ENCODE peak calls at places on chromosome 12, in five cellular contexts. S, C, T, B and P are unnamed samples.

GRCh38 chr12:104219908-104220404 is 4.4 kb downstream of the TXNRD1 start:
- DNase-seq in B (peak), C (no peak), T (no peak), S (no peak), P (no peak)

GRCh38 chr12:60494249-60494648 is 898.4 kb downstream of the SLC16A7 start:
- DNase-seq in C (peak), T (no peak), B (no peak), S (no peak), P (peak)

GRCh38 chr12:49580572-49581535 is 12.9 kb upstream of the MCRS1 start:
- DNase-seq in B (no peak), C (peak), S (peak), T (peak), P (peak)

GRCh38 chr12:124030510-124030909 is 57.5 kb downstream of the ZNF664 start:
- DNase-seq in S (no peak), B (no peak), C (peak), T (no peak), P (no peak)

GRCh38 chr12:15662983-15663659 is 126.1 kb downstream of the EPS8 start:
- DNase-seq in S (no peak), C (no peak), B (no peak), T (no peak), P (no peak)

GRCh38 chr12:57242329-57242690 is 8.7 kb downstream of the STAC3 start:
- DNase-seq in S (peak), B (no peak), T (peak), C (no peak), P (peak)

GRCh38 chr12:47636908-47637780 is 68.7 kb downstream of the RPAP3 start:
- DNase-seq in S (no peak), T (no peak), C (no peak), B (no peak), P (no peak)

GRCh38 chr12:40693503-40693863 is 1.2 kb downstream of the CNTN1 start:
- DNase-seq in T (peak), C (no peak), S (no peak), B (no peak), P (peak)

GRCh38 chr12:112828534-112828933 is 37.0 kb downstream of the RPH3A start:
- DNase-seq in C (no peak), B (no peak), T (no peak), S (no peak), P (no peak)

GRCh38 chr12:97167598-97167997 is 260.5 kb downstream of the NEDD1 start:
- DNase-seq in S (no peak), T (no peak), B (no peak), C (no peak), P (no peak)

GRCh38 chr12:93407283-93407962 is 29.7 kb downstream of the NUDT4 start:
- DNase-seq in B (no peak), T (no peak), C (no peak), S (no peak), P (no peak)

GRCh38 chr12:126369487-126370463 is 1304.5 kb downstream of the AACS start:
- DNase-seq in S (no peak), T (no peak), B (no peak), C (no peak), P (no peak)